ENCODE peak calls at places on chromosomes 7 and 10, in eight cellular contexts. One of them, this sample, is unnamed.

GRCh38 chr10:60968504-60968903 is 24.5 kb upstream of the RHOBTB1 start:
- DNase-seq in head of caudate nucleus: no peak
- DNase-seq in AG09309: no peak
- DNase-seq in activated T-cell treated with anti-CD3 and anti-CD28 coated beads, Interleukin-2, amount 50 U/mL, for 72 hours: no peak
- DNase-seq in cardiac muscle cell: no peak
- DNase-seq in T1000: no peak
- DNase-seq in NCI-H460: no peak
- DNase-seq in HFF-Myc: no peak
- DNase-seq in this sample: no peak

GRCh38 chr10:89207181-89207800 is at the start of gene CH25H:
- DNase-seq in activated T-cell treated with anti-CD3 and anti-CD28 coated beads, Interleukin-2, amount 50 U/mL, for 72 hours: peak
- DNase-seq in head of caudate nucleus: peak
- DNase-seq in T1000: peak
- DNase-seq in cardiac muscle cell: peak
- DNase-seq in AG09309: no peak
- DNase-seq in HFF-Myc: no peak
- DNase-seq in NCI-H460: peak
- DNase-seq in this sample: no peak

GRCh38 chr10:129744134-129744895 is 219.8 kb downstream of the EBF3 start:
- DNase-seq in head of caudate nucleus: no peak
- DNase-seq in cardiac muscle cell: no peak
- DNase-seq in HFF-Myc: no peak
- DNase-seq in AG09309: no peak
- DNase-seq in T1000: no peak
- DNase-seq in NCI-H460: no peak
- DNase-seq in activated T-cell treated with anti-CD3 and anti-CD28 coated beads, Interleukin-2, amount 50 U/mL, for 72 hours: no peak
- DNase-seq in this sample: no peak

GRCh38 chr7:149355390-149356048 is 93.5 kb downstream of the ZNF783 start:
- DNase-seq in head of caudate nucleus: no peak
- DNase-seq in T1000: no peak
- DNase-seq in activated T-cell treated with anti-CD3 and anti-CD28 coated beads, Interleukin-2, amount 50 U/mL, for 72 hours: peak
- DNase-seq in HFF-Myc: no peak
- DNase-seq in NCI-H460: no peak
- DNase-seq in AG09309: no peak
- DNase-seq in cardiac muscle cell: no peak
- DNase-seq in this sample: no peak

GRCh38 chr10:95866448-95866842 is 41.3 kb upstream of the CC2D2B start:
- DNase-seq in head of caudate nucleus: no peak
- DNase-seq in NCI-H460: no peak
- DNase-seq in AG09309: no peak
- DNase-seq in activated T-cell treated with anti-CD3 and anti-CD28 coated beads, Interleukin-2, amount 50 U/mL, for 72 hours: no peak
- DNase-seq in cardiac muscle cell: no peak
- DNase-seq in T1000: no peak
- DNase-seq in HFF-Myc: no peak
- DNase-seq in this sample: no peak

GRCh38 chr7:91264924-91265681 is 870 bp downstream of the FZD1 start:
- DNase-seq in AG09309: no peak
- DNase-seq in HFF-Myc: no peak
- DNase-seq in head of caudate nucleus: peak
- DNase-seq in cardiac muscle cell: peak
- DNase-seq in NCI-H460: peak
- DNase-seq in T1000: peak
- DNase-seq in activated T-cell treated with anti-CD3 and anti-CD28 coated beads, Interleukin-2, amount 50 U/mL, for 72 hours: peak
- DNase-seq in this sample: no peak

GRCh38 chr10:62244785-62245595 is 23.7 kb downstream of the RTKN2 start:
- DNase-seq in cardiac muscle cell: peak
- DNase-seq in T1000: no peak
- DNase-seq in NCI-H460: peak
- DNase-seq in activated T-cell treated with anti-CD3 and anti-CD28 coated beads, Interleukin-2, amount 50 U/mL, for 72 hours: peak
- DNase-seq in head of caudate nucleus: no peak
- DNase-seq in HFF-Myc: peak
- DNase-seq in AG09309: peak
- DNase-seq in this sample: no peak

GRCh38 chr7:26292768-26293560 is 1.3 kb downstream of the SNX10 start:
- DNase-seq in cardiac muscle cell: no peak
- DNase-seq in activated T-cell treated with anti-CD3 and anti-CD28 coated beads, Interleukin-2, amount 50 U/mL, for 72 hours: no peak
- DNase-seq in T1000: no peak
- DNase-seq in head of caudate nucleus: no peak
- DNase-seq in AG09309: no peak
- DNase-seq in HFF-Myc: no peak
- DNase-seq in NCI-H460: no peak
- DNase-seq in this sample: no peak

GRCh38 chr10:72108811-72109618 is 20.7 kb upstream of the SPOCK2 start:
- DNase-seq in cardiac muscle cell: no peak
- DNase-seq in HFF-Myc: no peak
- DNase-seq in T1000: no peak
- DNase-seq in activated T-cell treated with anti-CD3 and anti-CD28 coated beads, Interleukin-2, amount 50 U/mL, for 72 hours: no peak
- DNase-seq in head of caudate nucleus: no peak
- DNase-seq in NCI-H460: no peak
- DNase-seq in AG09309: no peak
- DNase-seq in this sample: no peak

GRCh38 chr10:6647811-6648526 is 67.9 kb upstream of the PRKCQ start:
- DNase-seq in AG09309: no peak
- DNase-seq in head of caudate nucleus: peak
- DNase-seq in T1000: no peak
- DNase-seq in cardiac muscle cell: peak
- DNase-seq in NCI-H460: peak
- DNase-seq in HFF-Myc: peak
- DNase-seq in activated T-cell treated with anti-CD3 and anti-CD28 coated beads, Interleukin-2, amount 50 U/mL, for 72 hours: peak
- DNase-seq in this sample: no peak

GRCh38 chr7:13988011-13988410 is 1.5 kb downstream of the ETV1 start:
- DNase-seq in activated T-cell treated with anti-CD3 and anti-CD28 coated beads, Interleukin-2, amount 50 U/mL, for 72 hours: no peak
- DNase-seq in AG09309: no peak
- DNase-seq in NCI-H460: no peak
- DNase-seq in cardiac muscle cell: peak
- DNase-seq in T1000: no peak
- DNase-seq in head of caudate nucleus: no peak
- DNase-seq in HFF-Myc: no peak
- DNase-seq in this sample: no peak

GRCh38 chr7:4189151-4189570 is 492.9 kb upstream of the FOXK1 start:
- DNase-seq in activated T-cell treated with anti-CD3 and anti-CD28 coated beads, Interleukin-2, amount 50 U/mL, for 72 hours: no peak
- DNase-seq in head of caudate nucleus: peak
- DNase-seq in AG09309: no peak
- DNase-seq in cardiac muscle cell: no peak
- DNase-seq in T1000: no peak
- DNase-seq in HFF-Myc: no peak
- DNase-seq in NCI-H460: no peak
- DNase-seq in this sample: peak

GRCh38 chr7:73678862-73679261 is 4.4 kb downstream of the DNAJC30 start:
- DNase-seq in activated T-cell treated with anti-CD3 and anti-CD28 coated beads, Interleukin-2, amount 50 U/mL, for 72 hours: no peak
- DNase-seq in T1000: no peak
- DNase-seq in NCI-H460: no peak
- DNase-seq in head of caudate nucleus: no peak
- DNase-seq in HFF-Myc: no peak
- DNase-seq in cardiac muscle cell: no peak
- DNase-seq in AG09309: no peak
- DNase-seq in this sample: no peak

GRCh38 chr10:113062977-113063967 is 113.2 kb downstream of the TCF7L2 start:
- DNase-seq in head of caudate nucleus: no peak
- DNase-seq in cardiac muscle cell: peak
- DNase-seq in AG09309: no peak
- DNase-seq in HFF-Myc: no peak
- DNase-seq in NCI-H460: no peak
- DNase-seq in activated T-cell treated with anti-CD3 and anti-CD28 coated beads, Interleukin-2, amount 50 U/mL, for 72 hours: no peak
- DNase-seq in T1000: no peak
- DNase-seq in this sample: no peak

GRCh38 chr7:1085910-1086421 is 1.9 kb upstream of the GPER1 start:
- DNase-seq in T1000: no peak
- DNase-seq in AG09309: no peak
- DNase-seq in NCI-H460: no peak
- DNase-seq in activated T-cell treated with anti-CD3 and anti-CD28 coated beads, Interleukin-2, amount 50 U/mL, for 72 hours: no peak
- DNase-seq in cardiac muscle cell: no peak
- DNase-seq in head of caudate nucleus: no peak
- DNase-seq in HFF-Myc: no peak
- DNase-seq in this sample: no peak

GRCh38 chr7:144830811-144831210 is 5.0 kb downstream of the TPK1 start:
- DNase-seq in head of caudate nucleus: no peak
- DNase-seq in AG09309: no peak
- DNase-seq in cardiac muscle cell: peak
- DNase-seq in activated T-cell treated with anti-CD3 and anti-CD28 coated beads, Interleukin-2, amount 50 U/mL, for 72 hours: no peak
- DNase-seq in NCI-H460: no peak
- DNase-seq in T1000: peak
- DNase-seq in HFF-Myc: no peak
- DNase-seq in this sample: no peak

GRCh38 chr10:122854648-122855047 is 9.0 kb upstream of the CUZD1 start:
- DNase-seq in NCI-H460: peak
- DNase-seq in cardiac muscle cell: peak
- DNase-seq in activated T-cell treated with anti-CD3 and anti-CD28 coated beads, Interleukin-2, amount 50 U/mL, for 72 hours: no peak
- DNase-seq in HFF-Myc: no peak
- DNase-seq in AG09309: no peak
- DNase-seq in T1000: peak
- DNase-seq in head of caudate nucleus: no peak
- DNase-seq in this sample: peak

GRCh38 chr10:98414932-98415709 is at the start of gene PYROXD2:
- DNase-seq in activated T-cell treated with anti-CD3 and anti-CD28 coated beads, Interleukin-2, amount 50 U/mL, for 72 hours: peak
- DNase-seq in T1000: peak
- DNase-seq in cardiac muscle cell: peak
- DNase-seq in AG09309: peak
- DNase-seq in NCI-H460: peak
- DNase-seq in HFF-Myc: peak
- DNase-seq in head of caudate nucleus: peak
- DNase-seq in this sample: peak

GRCh38 chr10:119871881-119872609 is 598 bp downstream of the MCMBP start:
- DNase-seq in activated T-cell treated with anti-CD3 and anti-CD28 coated beads, Interleukin-2, amount 50 U/mL, for 72 hours: peak
- DNase-seq in T1000: no peak
- DNase-seq in NCI-H460: no peak
- DNase-seq in cardiac muscle cell: peak
- DNase-seq in AG09309: no peak
- DNase-seq in HFF-Myc: no peak
- DNase-seq in head of caudate nucleus: peak
- DNase-seq in this sample: no peak

GRCh38 chr10:71525102-71525501 is 128.4 kb downstream of the CDH23 start:
- DNase-seq in activated T-cell treated with anti-CD3 and anti-CD28 coated beads, Interleukin-2, amount 50 U/mL, for 72 hours: no peak
- DNase-seq in cardiac muscle cell: no peak
- DNase-seq in HFF-Myc: no peak
- DNase-seq in NCI-H460: no peak
- DNase-seq in AG09309: no peak
- DNase-seq in T1000: no peak
- DNase-seq in head of caudate nucleus: no peak
- DNase-seq in this sample: no peak

GRCh38 chr10:11225935-11226334 is 208.3 kb downstream of the CELF2 start:
- DNase-seq in AG09309: no peak
- DNase-seq in NCI-H460: no peak
- DNase-seq in cardiac muscle cell: no peak
- DNase-seq in head of caudate nucleus: no peak
- DNase-seq in HFF-Myc: no peak
- DNase-seq in activated T-cell treated with anti-CD3 and anti-CD28 coated beads, Interleukin-2, amount 50 U/mL, for 72 hours: peak
- DNase-seq in T1000: no peak
- DNase-seq in this sample: no peak